ENCODE peak calls at places on chromosome 11, in eight cellular contexts. S, P, M, A, U, L, X and W are unnamed samples.

GRCh38 chr11:19777342-19778102 is 64.9 kb downstream of the NAV2 start:
- DNase-seq in M (peak), X (no peak), A (no peak), L (no peak), S (no peak), P (no peak), U (no peak), W (peak)

GRCh38 chr11:119100246-119100959 is 1.2 kb downstream of the DPAGT1 start:
- DNase-seq in L (no peak), U (no peak), M (no peak), X (no peak), S (peak), P (no peak), A (no peak), W (no peak)

GRCh38 chr11:131206671-131207070 is 163.7 kb upstream of the NTM start:
- DNase-seq in M (no peak), L (no peak), S (no peak), P (no peak), X (no peak), U (no peak), A (no peak), W (no peak)

GRCh38 chr11:64298966-64299846 is 952 bp upstream of the CATSPERZ start:
- DNase-seq in P (no peak), M (no peak), L (peak), U (no peak), A (peak), S (no peak), X (no peak), W (peak)

GRCh38 chr11:131278472-131278871 is 91.9 kb upstream of the NTM start:
- DNase-seq in U (no peak), L (no peak), S (no peak), P (no peak), A (no peak), M (no peak), X (no peak), W (no peak)

GRCh38 chr11:42800041-42800440 is 511.8 kb upstream of the API5 start:
- DNase-seq in U (no peak), S (no peak), P (no peak), A (no peak), M (no peak), L (no peak), X (no peak), W (no peak)

GRCh38 chr11:82458777-82459176 is 274.9 kb downstream of the FAM181B start:
- DNase-seq in M (no peak), L (no peak), X (no peak), A (no peak), U (no peak), S (no peak), P (no peak), W (no peak)

GRCh38 chr11:3086114-3086513 is 28.9 kb upstream of the CARS1 start:
- DNase-seq in L (no peak), P (no peak), S (no peak), M (no peak), X (no peak), A (peak), U (no peak), W (no peak)

GRCh38 chr11:116188350-116188749 is 584.4 kb downstream of the BUD13 start:
- DNase-seq in L (no peak), P (no peak), A (no peak), U (no peak), S (no peak), M (no peak), X (no peak), W (no peak)

GRCh38 chr11:113283881-113284280 is 30.5 kb upstream of the TTC12 start:
- DNase-seq in S (no peak), P (no peak), M (no peak), X (no peak), L (no peak), U (no peak), A (no peak), W (no peak)

GRCh38 chr11:73851046-73851764 is 25.4 kb downstream of the COA4 start:
- DNase-seq in L (no peak), P (no peak), S (peak), M (no peak), U (no peak), X (no peak), A (no peak), W (no peak)

GRCh38 chr11:65478411-65479183 is 20.2 kb upstream of the MALAT1 start:
- DNase-seq in L (peak), X (no peak), P (no peak), A (peak), S (no peak), M (no peak), U (no peak), W (no peak)

GRCh38 chr11:68780829-68781228 is 29.5 kb upstream of the TESMIN start:
- DNase-seq in S (no peak), A (peak), L (peak), X (no peak), U (no peak), M (no peak), P (peak), W (no peak)